ENCODE peak calls at places on chromosome 3, in five cellular contexts. V, T, Y, W and U are unnamed samples.

GRCh38 chr3:62892951-62893350 is 17.7 kb upstream of the CADPS start:
- DNase-seq in T (no peak), W (no peak), Y (no peak), V (no peak), U (no peak)

GRCh38 chr3:110881069-110881468 is 190.5 kb upstream of the NECTIN3 start:
- DNase-seq in V (peak), W (peak), Y (no peak), T (no peak), U (peak)

GRCh38 chr3:101068876-101069606 is 75.8 kb upstream of the ABI3BP start:
- DNase-seq in V (no peak), T (no peak), Y (no peak), W (no peak), U (no peak)

GRCh38 chr3:197376020-197376419 is 77.6 kb upstream of the DLG1 start:
- DNase-seq in T (peak), V (no peak), Y (no peak), W (no peak), U (no peak)

GRCh38 chr3:139836656-139837464 is 98.1 kb upstream of the CLSTN2 start:
- DNase-seq in T (no peak), Y (no peak), W (no peak), V (peak), U (no peak)

GRCh38 chr3:128253150-128253549 is 99.9 kb downstream of the EEFSEC start:
- DNase-seq in V (no peak), Y (no peak), T (no peak), W (no peak), U (no peak)

GRCh38 chr3:49006591-49007067 is 562 bp upstream of the WDR6 start:
- DNase-seq in V (no peak), Y (no peak), W (peak), T (peak), U (no peak)

GRCh38 chr3:195821403-195822130 is 9.8 kb upstream of the MUC4 start:
- DNase-seq in Y (no peak), T (no peak), V (no peak), W (no peak), U (no peak)

GRCh38 chr3:188431553-188431952 is 277.6 kb downstream of the LPP start:
- DNase-seq in Y (no peak), W (no peak), T (no peak), V (no peak), U (no peak)

GRCh38 chr3:18062289-18063025 is 320.0 kb upstream of the TBC1D5 start:
- DNase-seq in T (no peak), V (no peak), Y (no peak), W (no peak), U (no peak)

GRCh38 chr3:197701851-197702250 is 34.9 kb downstream of the RUBCN start:
- DNase-seq in T (no peak), Y (no peak), V (no peak), W (no peak), U (no peak)

GRCh38 chr3:61650276-61650675 is 88.9 kb downstream of the PTPRG start:
- DNase-seq in V (no peak), W (no peak), T (peak), Y (no peak), U (no peak)

GRCh38 chr3:52495777-52496602 is 852 bp downstream of the STAB1 start:
- DNase-seq in W (no peak), T (no peak), V (no peak), Y (no peak), U (no peak)

GRCh38 chr3:188286087-188286513 is 132.1 kb downstream of the LPP start:
- DNase-seq in W (no peak), Y (no peak), V (no peak), T (peak), U (peak)

GRCh38 chr3:126518779-126519177 is 1.2 kb upstream of the UROC1 start:
- DNase-seq in T (peak), Y (no peak), V (no peak), W (no peak), U (no peak)

GRCh38 chr3:88742674-88743507 is 364.5 kb upstream of the EPHA3 start:
- DNase-seq in V (no peak), T (no peak), W (no peak), Y (no peak), U (no peak)

GRCh38 chr3:171314341-171314740 is 145.9 kb downstream of the TNIK start:
- DNase-seq in W (no peak), Y (no peak), T (no peak), V (no peak), U (no peak)

GRCh38 chr3:188362405-188362831 is 208.5 kb downstream of the LPP start:
- DNase-seq in T (no peak), Y (peak), V (no peak), W (no peak), U (no peak)

GRCh38 chr3:78143000-78143399 is 1103.1 kb downstream of the ROBO2 start:
- DNase-seq in V (no peak), Y (no peak), W (no peak), T (no peak), U (no peak)

GRCh38 chr3:42443819-42444436 is 33.5 kb upstream of the LYZL4 start:
- DNase-seq in V (peak), Y (peak), W (peak), T (peak), U (peak)

GRCh38 chr3:122000936-122001605 is 21.0 kb downstream of the ILDR1 start:
- DNase-seq in T (no peak), Y (no peak), W (no peak), V (no peak), U (no peak)

GRCh38 chr3:24185738-24186384 is 240.8 kb downstream of the NR1D2 start:
- DNase-seq in T (no peak), Y (peak), W (no peak), V (no peak), U (peak)

GRCh38 chr3:149224736-149225594 is 3.3 kb upstream of the CP start:
- DNase-seq in W (no peak), Y (peak), T (no peak), V (no peak), U (peak)

GRCh38 chr3:52651592-52651991 is 34.1 kb downstream of the PBRM1 start:
- DNase-seq in V (no peak), Y (no peak), W (no peak), T (no peak), U (no peak)

GRCh38 chr3:195114026-195114425 is 156.9 kb downstream of the XXYLT1 start:
- DNase-seq in Y (no peak), V (no peak), T (peak), W (no peak), U (no peak)

GRCh38 chr3:23991236-23992050 is 46.4 kb downstream of the NR1D2 start:
- DNase-seq in T (no peak), Y (no peak), W (no peak), V (peak), U (no peak)